ENCODE peak calls at places on chromosomes 5 and 9, in nine cellular contexts. M is lower lobe of right lung, G is GM23338, R is left ventricle myocardium inferior, T is HCT116, S is body of pancreas, B is suprapubic skin, O is GM06990, K is bronchial epithelial cell. I is an unnamed sample.

GRCh38 chr9:16884952-16885513 is 14.6 kb upstream of the BNC2 start:
- DNase-seq in O (no peak), K (peak; percentile 51), T (no peak), B (no peak), R (no peak), S (no peak), M (no peak), G (no peak), I (no peak)

GRCh38 chr9:102514541-102514940 is 480.6 kb upstream of the CYLC2 start:
- DNase-seq in T (no peak), S (peak; percentile 22), O (no peak), R (no peak), M (no peak), B (no peak), G (no peak), K (no peak), I (no peak)

GRCh38 chr9:88706193-88707112 is 171.5 kb downstream of the NXNL2 start:
- DNase-seq in B (no peak), T (no peak), S (no peak), O (no peak), G (peak; percentile 23), K (no peak), R (no peak), M (peak; percentile 55), I (no peak)

GRCh38 chr9:93567271-93567959 is 9.0 kb upstream of the PHF2 start:
- DNase-seq in T (no peak), G (no peak), B (peak; percentile 64), O (no peak), R (no peak), M (peak; percentile 52), S (no peak), K (no peak), I (no peak)

GRCh38 chr9:116345817-116346216 is 192.2 kb downstream of the PAPPA start:
- DNase-seq in M (no peak), B (no peak), K (no peak), S (no peak), O (no peak), R (no peak), T (no peak), G (no peak), I (no peak)

GRCh38 chr5:150778103-150778516 is 447 bp upstream of the SMIM3 start:
- DNase-seq in B (no peak), T (no peak), R (no peak), O (no peak), M (no peak), K (no peak), S (no peak), G (peak; percentile 51), I (no peak)

GRCh38 chr5:133754575-133755169 is 142.3 kb upstream of the FSTL4 start:
- DNase-seq in K (peak; percentile 57), T (peak; percentile 26), O (no peak), S (peak; percentile 55), R (no peak), M (no peak), G (peak; percentile 73), B (no peak), I (peak; percentile 13)

GRCh38 chr9:14608521-14608920 is 84.7 kb downstream of the ZDHHC21 start:
- DNase-seq in S (no peak), G (no peak), T (no peak), R (no peak), O (no peak), K (no peak), B (no peak), M (no peak), I (no peak)

GRCh38 chr9:87035868-87036267 is 88.6 kb upstream of the GAS1 start:
- DNase-seq in K (no peak), R (no peak), B (no peak), G (no peak), S (no peak), T (no peak), O (no peak), M (no peak), I (no peak)

GRCh38 chr5:76602094-76602726 is 21.0 kb downstream of the F2RL2 start:
- DNase-seq in K (peak; percentile 15), M (no peak), O (no peak), T (no peak), G (no peak), S (no peak), B (no peak), R (no peak), I (no peak)

GRCh38 chr5:107067391-107067790 is 603.3 kb downstream of the EFNA5 start:
- DNase-seq in R (peak; percentile 14), T (no peak), G (peak; percentile 36), K (no peak), O (no peak), S (no peak), M (peak; percentile 37), B (no peak), I (no peak)

GRCh38 chr5:170429014-170429413 is 39.8 kb upstream of the KCNMB1 start:
- DNase-seq in G (peak; percentile 62), T (no peak), S (no peak), O (no peak), B (no peak), M (no peak), K (peak; percentile 15), R (no peak), I (no peak)

GRCh38 chr9:96874947-96875459 is 20.7 kb upstream of the ZNF782 start:
- DNase-seq in R (no peak), O (peak; percentile 55), K (peak; percentile 99), M (no peak), B (no peak), T (peak; percentile 51), S (peak; percentile 88), G (no peak), I (no peak)

GRCh38 chr5:76331139-76331538 is 71.9 kb upstream of the IQGAP2 start:
- DNase-seq in S (no peak), M (no peak), O (no peak), B (no peak), G (peak; percentile 22), K (no peak), T (no peak), R (no peak), I (no peak)

GRCh38 chr5:80867233-80867632 is 92.9 kb upstream of the RASGRF2 start:
- DNase-seq in G (no peak), K (no peak), M (no peak), O (no peak), T (no peak), S (no peak), B (no peak), R (no peak), I (no peak)
- H3K36me3 ChIP-seq in G (no peaks in the 10 kb centered on the region), K (no peaks in the 10 kb centered on the region), M (no peaks in the 10 kb centered on the region), O (peaks cover 2% of the 10 kb centered on the region), T (no peaks in the 10 kb centered on the region), S (no peaks in the 10 kb centered on the region), B (peaks cover 26% of the 10 kb centered on the region), R (peaks cover 20% of the 10 kb centered on the region), I (no peaks in the 10 kb centered on the region)

GRCh38 chr5:139686356-139686918 is 38.3 kb downstream of the CXXC5 start:
- DNase-seq in G (no peak), K (no peak), O (no peak), B (no peak), S (no peak), R (no peak), T (no peak), M (no peak), I (no peak)

GRCh38 chr5:139684350-139684880 is 36.3 kb downstream of the CXXC5 start:
- DNase-seq in S (no peak), G (no peak), K (no peak), B (no peak), T (no peak), O (no peak), M (no peak), R (no peak), I (no peak)

GRCh38 chr5:139683295-139684271 is 35.4 kb downstream of the CXXC5 start:
- DNase-seq in R (no peak), B (no peak), K (no peak), O (no peak), G (no peak), M (no peak), S (no peak), T (no peak), I (no peak)

GRCh38 chr5:139685886-139686285 is 37.7 kb downstream of the CXXC5 start:
- DNase-seq in K (no peak), T (no peak), B (no peak), M (no peak), S (no peak), O (no peak), G (no peak), R (no peak), I (no peak)

GRCh38 chr5:139684881-139685749 is 37.0 kb downstream of the CXXC5 start:
- DNase-seq in G (peak; percentile 43), K (no peak), B (no peak), O (no peak), S (peak; percentile 83), M (no peak), R (peak; percentile 46), T (no peak), I (no peak)
- TF ChIP-seq CTCF in G (peak; percentile 59), K (no peak), B (no peak), O (no peak), S (no peak), M (no peak), R (peak; percentile 29), T (no peak), I (no peak)

DNA sequence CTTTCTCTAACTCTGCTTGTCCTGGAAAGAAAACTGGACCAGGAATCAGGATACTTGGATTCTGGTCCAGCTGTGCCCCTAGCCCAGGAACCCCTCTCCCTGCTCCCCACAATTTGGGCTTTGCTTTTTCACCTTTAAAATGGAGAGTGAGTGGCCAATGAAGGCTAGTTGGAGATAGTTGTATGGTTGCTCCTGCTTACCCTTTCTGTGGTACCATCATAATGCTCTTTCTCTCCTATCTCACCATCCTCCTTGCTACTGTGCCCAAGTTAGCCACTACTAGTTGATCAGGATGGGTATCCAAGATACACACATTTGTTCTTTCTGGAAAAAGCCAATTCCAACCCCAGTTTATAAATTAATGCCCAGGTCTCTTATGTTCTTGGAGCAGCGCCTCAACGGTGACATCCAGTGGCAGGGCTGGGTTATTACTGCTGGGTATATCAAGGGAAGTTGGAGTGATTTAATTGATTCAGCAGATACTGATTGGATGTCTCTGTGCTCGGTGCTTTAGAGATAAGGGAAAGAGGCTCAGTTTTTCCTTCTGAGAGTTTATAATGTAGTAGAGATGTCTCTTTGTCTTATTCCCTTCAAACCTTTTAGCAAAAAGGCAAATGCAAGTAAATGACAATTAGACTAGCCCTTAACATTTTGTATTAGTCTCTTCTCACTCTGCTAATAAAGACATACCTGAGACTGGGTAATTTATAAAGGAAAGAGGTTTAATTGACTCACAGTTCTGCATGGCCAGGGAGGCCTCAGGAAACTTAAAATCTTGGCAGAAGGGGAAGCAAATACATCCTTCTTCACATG is 38.5 kb downstream of the FAXDC2 start:
- DNase-seq in B (no peak), O (no peak), T (peak; percentile 59), R (peak; percentile 44), M (peak; percentile 66), K (peak; percentile 53), S (peak; percentile 59), G (peak; percentile 67), I (no peak)
- H3K36me3 ChIP-seq in B (peaks cover 96% of the 10 kb centered on the region), O (peaks cover 44% of the 10 kb centered on the region), T (peaks cover 79% of the 10 kb centered on the region), R (peaks cover 93% of the 10 kb centered on the region), M (peaks cover 100% of the 10 kb centered on the region), K (peaks cover 42% of the 10 kb centered on the region), S (peaks cover 62% of the 10 kb centered on the region), G (peaks cover 84% of the 10 kb centered on the region), I (peaks cover 36% of the 10 kb centered on the region)

DNA sequence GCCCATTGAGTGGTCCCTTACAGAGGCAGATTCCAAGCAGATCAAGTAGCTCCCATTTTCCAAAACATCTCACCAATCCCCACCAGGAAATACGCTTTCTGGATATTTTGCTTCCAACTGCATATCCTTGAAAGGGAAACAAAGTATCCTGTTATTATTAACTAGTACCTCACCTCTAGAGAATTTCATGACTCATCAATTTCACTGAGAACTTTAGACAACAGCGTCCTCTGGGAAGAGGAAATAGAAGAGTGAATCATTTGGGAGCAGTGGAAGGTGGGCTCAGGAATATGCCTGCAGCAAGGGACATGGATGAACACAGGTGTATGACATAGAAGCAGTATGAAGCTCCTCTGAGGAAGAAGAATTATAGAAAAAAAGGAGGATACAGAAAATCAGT is 186.7 kb downstream of the MARCHF11 start:
- DNase-seq in K (peak; percentile 95), S (no peak), B (no peak), R (no peak), T (no peak), G (no peak), M (no peak), O (no peak), I (no peak)
- TF ChIP-seq CTCF in K (peak; percentile 14), S (no peak), B (no peak), R (no peak), T (no peak), G (no peak), M (no peak), O (no peak), I (no peak)